ENCODE peak calls at places on chromosomes 7 and 10, in ten cellular contexts. W, N, L, U, A, Q, B, M, F and T are unnamed samples.

GRCh38 chr10:48251525-48252353 is 22.8 kb downstream of the FRMPD2 start:
- DNase-seq in W (peak; percentile 47), N (no peak), L (no peak), U (no peak), A (peak; percentile 7), Q (no peak), B (peak; percentile 82), M (peak; percentile 37), F (no peak), T (peak; percentile 54)

GRCh38 chr10:126433351-126433750 is 45.1 kb upstream of the ADAM12 start:
- DNase-seq in W (no peak), N (no peak), L (no peak), U (no peak), A (no peak), Q (no peak), B (peak; percentile 87), M (no peak), F (no peak), T (no peak)

GRCh38 chr7:158443014-158443687 is 144.5 kb downstream of the PTPRN2 start:
- DNase-seq in W (no peak), N (peak; percentile 51), L (no peak), U (no peak), A (no peak), Q (no peak), B (no peak), M (no peak), F (no peak), T (no peak)

GRCh38 chr7:17599733-17600685 is 301.6 kb downstream of the AHR start:
- DNase-seq in W (peak; percentile 96), N (no peak), L (no peak), U (no peak), A (no peak), Q (no peak), B (peak; percentile 97), M (no peak), F (peak; percentile 49), T (no peak)

GRCh38 chr10:11823122-11823988 is at the start of gene PROSER2:
- DNase-seq in W (no peak), N (peak; percentile 39), L (peak; percentile 50), U (no peak), A (no peak), Q (peak; percentile 27), B (peak; percentile 79), M (peak; percentile 65), F (peak; percentile 67), T (no peak)

GRCh38 chr7:105238198-105238765 is 150.4 kb downstream of the SRPK2 start:
- DNase-seq in W (no peak), N (no peak), L (no peak), U (no peak), A (no peak), Q (no peak), B (no peak), M (no peak), F (no peak), T (no peak)

GRCh38 chr10:5968681-5969453 is 8.5 kb downstream of the IL15RA start:
- DNase-seq in W (no peak), N (no peak), L (no peak), U (no peak), A (no peak), Q (no peak), B (no peak), M (peak; percentile 16), F (no peak), T (peak; percentile 43)

GRCh38 chr10:16845248-16845647 is 28.0 kb upstream of the RSU1 start:
- DNase-seq in W (no peak), N (no peak), L (no peak), U (no peak), A (no peak), Q (no peak), B (peak; percentile 13), M (no peak), F (no peak), T (no peak)

GRCh38 chr10:43046288-43046991 is 30.4 kb upstream of the RET start:
- DNase-seq in W (no peak), N (peak; percentile 49), L (peak; percentile 10), U (no peak), A (no peak), Q (no peak), B (no peak), M (no peak), F (no peak), T (no peak)
- TF ChIP-seq CTCF in W (no peak), N (no peak), L (no peak), U (no peak), A (no peak), Q (no peak), B (no peak), M (no peak), F (no peak), T (no peak)

DNA sequence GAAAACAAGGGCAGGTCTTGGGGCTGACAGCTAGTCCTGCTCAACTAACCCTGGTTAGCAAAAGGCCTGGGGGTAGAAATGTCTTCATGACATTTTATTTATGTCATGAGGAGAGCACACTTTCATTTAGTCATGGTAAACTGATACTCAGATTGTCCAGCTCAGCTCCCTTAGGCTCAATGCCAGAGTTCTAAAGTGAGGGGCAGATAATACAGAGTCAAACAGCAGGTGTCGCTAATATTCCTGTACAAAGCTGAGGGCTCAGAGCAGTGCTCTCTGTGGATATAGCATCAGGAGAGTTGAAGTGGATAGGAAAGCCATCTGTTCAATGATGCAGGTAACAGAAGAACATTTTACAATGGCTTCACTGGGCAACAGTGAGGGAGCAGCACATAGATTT is 26.8 kb upstream of the CALCR start:
- DNase-seq in W (no peak), N (peak; percentile 24), L (no peak), U (no peak), A (no peak), Q (no peak), B (peak; percentile 5), M (no peak), F (no peak), T (no peak)
- TF ChIP-seq CTCF in W (no peak), N (peak; percentile 33), L (no peak), U (no peak), A (no peak), Q (no peak), B (peak; percentile 5), M (no peak), F (no peak), T (peak; percentile 24)

DNA sequence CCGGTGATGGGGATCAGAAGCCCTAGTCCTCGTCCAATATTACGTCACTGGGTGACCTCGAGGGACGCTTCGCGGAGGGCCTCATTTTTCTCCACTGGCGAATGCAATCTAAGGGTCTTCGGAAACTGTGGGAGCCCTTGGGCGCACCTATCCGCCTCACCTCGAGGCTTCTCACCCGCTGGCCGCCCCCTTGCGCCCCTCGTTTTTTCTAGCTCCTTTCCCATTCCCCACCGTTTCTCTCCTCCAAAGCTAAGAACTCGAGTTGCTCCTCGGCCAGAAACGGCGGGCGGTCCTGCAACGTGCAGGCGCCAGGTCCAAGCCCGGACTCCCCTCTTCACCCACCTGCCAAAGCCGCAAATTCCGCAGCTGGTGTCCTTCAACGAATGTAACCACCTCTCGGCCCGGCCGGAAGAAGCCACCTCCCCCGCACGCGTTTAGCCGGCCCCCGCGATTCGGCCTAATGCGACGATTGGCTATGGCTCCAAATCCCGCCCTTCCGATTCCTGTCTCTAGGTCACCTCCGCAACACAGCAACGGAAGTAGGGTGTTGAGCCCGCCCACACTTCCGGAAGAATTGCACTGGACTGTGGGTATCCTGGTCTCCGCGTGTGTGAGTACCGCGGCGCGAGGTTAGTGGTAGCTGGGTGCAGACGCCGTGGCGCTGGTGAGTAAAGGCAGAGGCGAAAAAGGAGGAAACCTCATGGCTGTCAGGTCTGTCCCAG is at the start of the genes ATP5MK and PDCD11:
- DNase-seq in W (peak; percentile 95), N (peak; percentile 98), L (peak; percentile 98), U (peak; percentile 98), A (peak; percentile 98), Q (peak; percentile 98), B (peak; percentile 99), M (peak; percentile 99), F (peak; percentile 98), T (peak; percentile 95)
- TF ChIP-seq CTCF in W (peak; percentile 46), N (no peak), L (no peak), U (peak; percentile 21), A (no peak), Q (peak; percentile 35), B (peak; percentile 23), M (no peak), F (no peak), T (peak; percentile 32)

GRCh38 chr10:24882047-24882698 is 70.2 kb downstream of the PRTFDC1 start:
- DNase-seq in W (no peak), N (no peak), L (peak; percentile 26), U (no peak), A (no peak), Q (no peak), B (peak; percentile 36), M (no peak), F (no peak), T (no peak)
- TF ChIP-seq CTCF in W (peak; percentile 12), N (no peak), L (no peak), U (no peak), A (no peak), Q (no peak), B (no peak), M (no peak), F (no peak), T (no peak)

GRCh38 chr7:71865169-71865568 is 547.0 kb downstream of the CALN1 start:
- DNase-seq in W (no peak), N (no peak), L (no peak), U (no peak), A (no peak), Q (no peak), B (no peak), M (no peak), F (no peak), T (no peak)

GRCh38 chr7:71871446-71871845 is 540.7 kb downstream of the CALN1 start:
- DNase-seq in W (no peak), N (no peak), L (no peak), U (no peak), A (no peak), Q (no peak), B (no peak), M (no peak), F (no peak), T (no peak)

GRCh38 chr7:71864130-71864529 is 548.0 kb downstream of the CALN1 start:
- DNase-seq in W (no peak), N (no peak), L (no peak), U (no peak), A (no peak), Q (no peak), B (no peak), M (no peak), F (no peak), T (no peak)

GRCh38 chr7:71867626-71868025 is 544.5 kb downstream of the CALN1 start:
- DNase-seq in W (no peak), N (no peak), L (no peak), U (no peak), A (no peak), Q (no peak), B (no peak), M (no peak), F (no peak), T (no peak)

DNA sequence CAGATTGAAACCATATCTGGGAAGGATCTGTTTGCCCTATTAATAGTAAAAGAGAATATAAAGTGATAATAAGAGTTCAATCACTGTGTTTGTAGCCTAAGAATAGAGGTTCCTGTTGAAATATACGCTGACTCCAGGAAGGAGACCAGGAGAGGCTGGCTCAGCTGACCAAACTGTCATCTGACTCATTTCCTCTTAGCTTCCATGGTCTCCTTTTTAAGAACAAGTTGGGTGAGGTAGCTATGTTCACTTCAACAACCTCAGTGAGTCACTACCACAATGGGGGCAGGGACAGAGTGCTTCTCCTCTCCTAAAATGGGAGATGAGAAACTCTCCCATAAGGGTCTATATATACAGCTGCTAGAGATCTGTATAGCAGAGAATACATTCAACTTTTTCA is 543.3 kb downstream of the CALN1 start:
- DNase-seq in W (peak; percentile 19), N (no peak), L (no peak), U (no peak), A (no peak), Q (no peak), B (peak; percentile 48), M (no peak), F (no peak), T (no peak)
- TF ChIP-seq CTCF in W (no peak), N (no peak), L (no peak), U (no peak), A (no peak), Q (no peak), B (no peak), M (no peak), F (no peak), T (no peak)